ENCODE peak calls at places on chromosomes 16 and 17, in ten cellular contexts. N, W, V, S, Q, Z, R, T, Y and F are unnamed samples.
A peak's percentile ranks its signal among the peaks of the same experiment; 100 is the strongest.

GRCh38 chr17:80101946-80102706 is 745 bp downstream of the GAA start:
- DNase-seq in R (no peak), V (peak; percentile 23), T (no peak), Y (no peak), Z (no peak), S (no peak), W (peak; percentile 51), N (peak; percentile 16), Q (peak; percentile 69), F (peak; percentile 80)

GRCh38 chr17:7323731-7324437 is 5.3 kb downstream of the NEURL4 start:
- DNase-seq in W (peak; percentile 62), T (peak; percentile 57), R (no peak), N (peak; percentile 70), Y (peak; percentile 59), Z (peak; percentile 61), S (peak; percentile 57), Q (peak; percentile 77), V (peak; percentile 67), F (peak; percentile 91)

GRCh38 chr16:79411357-79411756 is 189.2 kb downstream of the MAF start:
- DNase-seq in N (no peak), R (no peak), V (no peak), W (no peak), Y (no peak), Q (no peak), S (no peak), T (no peak), Z (no peak), F (no peak)

GRCh38 chr17:6654816-6655731 is 3.5 kb downstream of the C17orf100 start:
- DNase-seq in V (no peak), Q (peak; percentile 81), N (peak; percentile 46), Z (peak; percentile 75), S (no peak), T (no peak), Y (no peak), W (no peak), R (no peak), F (peak; percentile 75)

GRCh38 chr16:83015871-83016270 is 389.1 kb downstream of the CDH13 start:
- DNase-seq in Q (no peak), V (no peak), W (peak; percentile 44), N (no peak), Z (no peak), R (no peak), S (no peak), T (no peak), Y (no peak), F (no peak)

GRCh38 chr17:65535777-65536572 is 25.5 kb downstream of the AXIN2 start:
- DNase-seq in S (no peak), V (no peak), Q (no peak), Y (no peak), W (peak; percentile 38), T (no peak), Z (no peak), N (no peak), R (no peak), F (peak; percentile 66)

GRCh38 chr16:67399218-67399733 is 6.0 kb upstream of the TPPP3 start:
- DNase-seq in R (no peak), Q (peak; percentile 83), V (peak; percentile 53), T (peak; percentile 20), Y (no peak), S (no peak), W (peak; percentile 48), N (peak; percentile 58), Z (peak; percentile 47), F (peak; percentile 90)

GRCh38 chr17:73247728-73248127 is 14.0 kb downstream of the CPSF4L start:
- DNase-seq in W (no peak), R (no peak), Q (no peak), N (no peak), Z (no peak), Y (no peak), S (no peak), T (no peak), V (no peak), F (no peak)

GRCh38 chr16:11799017-11799381 is 1.9 kb upstream of the ZC3H7A start:
- DNase-seq in T (no peak), W (no peak), Q (peak; percentile 26), Z (no peak), Y (no peak), N (no peak), V (no peak), R (no peak), S (no peak), F (no peak)

GRCh38 chr16:11797166-11797956 is at the start of gene ZC3H7A:
- DNase-seq in V (peak; percentile 98), S (peak; percentile 89), Z (peak; percentile 97), T (peak; percentile 90), N (peak; percentile 97), W (peak; percentile 100), Y (peak; percentile 90), Q (peak; percentile 99), R (peak; percentile 95), F (peak; percentile 98)

GRCh38 chr16:11796227-11797165 is 562 bp downstream of the ZC3H7A start:
- DNase-seq in T (peak; percentile 25), V (peak; percentile 73), R (peak; percentile 58), Y (peak; percentile 34), W (peak; percentile 78), N (peak; percentile 70), Q (peak; percentile 85), Z (peak; percentile 61), S (no peak), F (peak; percentile 92)

GRCh38 chr16:11799509-11800384 is 2.7 kb upstream of the ZC3H7A start:
- DNase-seq in T (no peak), N (no peak), V (no peak), Z (no peak), S (no peak), W (no peak), R (no peak), Q (peak; percentile 43), Y (no peak), F (no peak)

DNA sequence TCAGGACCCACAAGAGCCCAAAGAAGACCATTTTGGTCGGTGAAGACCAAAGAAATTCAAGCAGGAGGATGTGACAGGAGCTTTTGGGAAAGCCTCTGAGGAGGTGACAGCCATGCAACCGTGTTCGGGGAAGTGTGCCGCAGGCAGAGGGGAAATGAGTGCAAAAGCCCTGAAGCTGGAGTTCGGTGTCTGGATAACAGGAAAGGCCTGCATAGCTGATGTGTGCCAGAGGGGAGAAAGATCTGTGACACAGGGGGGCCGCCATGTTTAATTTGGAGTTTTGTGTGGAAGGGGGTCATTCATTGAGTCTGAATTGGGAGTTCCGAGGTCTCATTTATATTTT is 870 bp upstream of the ZC3H7A start:
- DNase-seq in T (no peak), Z (no peak), W (peak; percentile 49), Q (no peak), V (no peak), S (no peak), Y (no peak), R (no peak), N (peak; percentile 29), F (no peak)
- H3K4me1 ChIP-seq in T (peaks cover 59% of the 10 kb centered on the region), Z (peaks cover 20% of the 10 kb centered on the region), W (peaks cover 63% of the 10 kb centered on the region), Q (peaks cover 54% of the 10 kb centered on the region), V (peaks cover 43% of the 10 kb centered on the region), S (peaks cover 66% of the 10 kb centered on the region), Y (peaks cover 46% of the 10 kb centered on the region), R (peaks cover 12% of the 10 kb centered on the region), N (peaks cover 48% of the 10 kb centered on the region), F (peaks cover 71% of the 10 kb centered on the region)

GRCh38 chr17:42124256-42124655 is 1.7 kb downstream of the HSPB9 start:
- DNase-seq in W (no peak), S (no peak), T (no peak), R (no peak), N (no peak), Z (no peak), V (no peak), Y (no peak), Q (no peak), F (no peak)

GRCh38 chr17:42122371-42123303 is at the start of gene HSPB9:
- DNase-seq in W (no peak), N (peak; percentile 96), Q (peak; percentile 84), Y (no peak), R (no peak), T (no peak), Z (peak; percentile 87), V (no peak), S (no peak), F (peak; percentile 88)

GRCh38 chr17:42126836-42127235 is 4.2 kb downstream of the HSPB9 start:
- DNase-seq in S (no peak), V (no peak), Z (no peak), W (no peak), R (no peak), Q (no peak), N (no peak), T (no peak), Y (no peak), F (no peak)

GRCh38 chr17:42127414-42127813 is 4.8 kb downstream of the HSPB9 start:
- DNase-seq in N (no peak), Z (no peak), S (no peak), W (no peak), R (no peak), V (no peak), T (no peak), Y (no peak), Q (no peak), F (no peak)

GRCh38 chr17:42125565-42125964 is 3.0 kb downstream of the HSPB9 start:
- DNase-seq in R (no peak), W (no peak), T (no peak), S (no peak), N (no peak), V (no peak), Q (no peak), Y (no peak), Z (no peak), F (no peak)
- H3K4me1 ChIP-seq in R (peaks cover 9% of the 10 kb centered on the region), W (no peaks in the 10 kb centered on the region), T (peaks cover 7% of the 10 kb centered on the region), S (peaks cover 6% of the 10 kb centered on the region), N (peaks cover 30% of the 10 kb centered on the region), V (peaks cover 32% of the 10 kb centered on the region), Q (peaks cover 32% of the 10 kb centered on the region), Y (peaks cover 5% of the 10 kb centered on the region), Z (peaks cover 9% of the 10 kb centered on the region), F (peaks cover 43% of the 10 kb centered on the region)

GRCh38 chr17:69802045-69802740 is 272.8 kb upstream of the KCNJ16 start:
- DNase-seq in R (no peak), Y (no peak), V (no peak), Q (no peak), Z (no peak), T (no peak), W (no peak), S (no peak), N (no peak), F (no peak)

GRCh38 chr17:69800870-69801269 is 274.2 kb upstream of the KCNJ16 start:
- DNase-seq in Q (no peak), N (no peak), V (no peak), W (no peak), Z (no peak), S (no peak), Y (no peak), R (no peak), T (no peak), F (no peak)

GRCh38 chr17:69796093-69796492 is 278.9 kb upstream of the KCNJ16 start:
- DNase-seq in Y (no peak), V (no peak), S (no peak), R (no peak), Z (no peak), N (no peak), W (no peak), Q (no peak), T (no peak), F (no peak)

DNA sequence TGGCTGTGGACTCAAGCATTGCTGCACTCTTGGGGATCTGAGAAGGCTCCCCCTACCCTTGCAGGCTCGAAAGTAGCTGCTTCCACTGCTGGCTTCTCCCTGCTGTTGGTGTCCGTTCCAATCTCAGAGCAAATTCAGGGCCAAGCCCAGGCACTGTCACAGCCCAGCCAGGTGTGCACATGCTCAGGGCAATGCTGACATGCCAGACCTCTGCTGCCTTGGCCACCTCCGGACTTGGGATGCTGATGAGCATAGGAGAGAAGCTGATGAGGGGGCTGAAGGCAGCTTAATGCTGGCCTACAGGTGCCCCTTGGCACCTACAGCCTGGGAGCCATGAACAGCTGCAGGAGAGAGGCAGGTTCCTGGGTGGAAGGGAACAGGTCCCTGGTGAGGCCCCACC is 273.7 kb upstream of the KCNJ16 start:
- DNase-seq in N (no peak), T (no peak), R (no peak), Z (no peak), Y (no peak), W (no peak), V (no peak), S (no peak), Q (no peak), F (no peak)
- H3K4me1 ChIP-seq in N (no peaks in the 10 kb centered on the region), T (no peaks in the 10 kb centered on the region), R (no peaks in the 10 kb centered on the region), Z (no peaks in the 10 kb centered on the region), Y (no peaks in the 10 kb centered on the region), W (no peaks in the 10 kb centered on the region), V (no peaks in the 10 kb centered on the region), S (no peaks in the 10 kb centered on the region), Q (no peaks in the 10 kb centered on the region), F (no peaks in the 10 kb centered on the region)

GRCh38 chr16:15495898-15496297 is 61.5 kb downstream of the BMERB1 start:
- DNase-seq in W (no peak), Y (no peak), V (no peak), S (no peak), Z (no peak), Q (no peak), T (no peak), R (no peak), N (no peak), F (no peak)
- H3K4me1 ChIP-seq in W (peaks cover 41% of the 10 kb centered on the region), Y (no peaks in the 10 kb centered on the region), V (no peaks in the 10 kb centered on the region), S (no peaks in the 10 kb centered on the region), Z (no peaks in the 10 kb centered on the region), Q (no peaks in the 10 kb centered on the region), T (no peaks in the 10 kb centered on the region), R (peaks cover 5% of the 10 kb centered on the region), N (no peaks in the 10 kb centered on the region), F (no peaks in the 10 kb centered on the region)